ENCODE peak calls at places on chromosomes 2 and 18, in five cellular contexts. V is foreskin fibroblast, A is astrocyte of the cerebellum, M is esophagus squamous epithelium, P is AG04449. W is an unnamed sample.

GRCh38 chr2:38610851-38611801 is 8.4 kb upstream of the HNRNPLL start:
- DNase-seq in V (peak), A (no peak), M (no peak), P (no peak), W (no peak)

GRCh38 chr2:163471947-163472346 is 263.9 kb downstream of the FIGN start:
- DNase-seq in V (no peak), A (peak), M (no peak), P (no peak), W (no peak)

GRCh38 chr2:237143676-237144440 is 58.2 kb downstream of the COPS8 start:
- DNase-seq in V (peak), A (no peak), M (no peak), P (no peak), W (no peak)

GRCh38 chr18:72539861-72540260 is 4.3 kb downstream of the CBLN2 start:
- DNase-seq in V (no peak), A (no peak), M (no peak), P (no peak), W (no peak)

GRCh38 chr2:195711478-195711877 is 54.5 kb downstream of the SLC39A10 start:
- DNase-seq in V (no peak), A (no peak), M (no peak), P (no peak), W (no peak)

GRCh38 chr2:72562451-72563153 is 263.2 kb downstream of the EXOC6B start:
- DNase-seq in V (no peak), A (no peak), M (no peak), P (no peak), W (no peak)

GRCh38 chr2:240713071-240713927 is 21.6 kb downstream of the AQP12A start:
- DNase-seq in V (no peak), A (no peak), M (no peak), P (no peak), W (no peak)

GRCh38 chr2:33425156-33425555 is 51.3 kb upstream of the RASGRP3 start:
- DNase-seq in V (no peak), A (no peak), M (no peak), P (no peak), W (no peak)

GRCh38 chr2:32678825-32679224 is 51.0 kb downstream of the TTC27 start:
- DNase-seq in V (peak), A (peak), M (no peak), P (peak), W (no peak)

GRCh38 chr2:119190321-119190720 is 31.8 kb upstream of the C1QL2 start:
- DNase-seq in V (no peak), A (no peak), M (no peak), P (no peak), W (no peak)

GRCh38 chr2:215736653-215737290 is 276.6 kb downstream of the MREG start:
- DNase-seq in V (peak), A (no peak), M (no peak), P (no peak), W (no peak)

DNA sequence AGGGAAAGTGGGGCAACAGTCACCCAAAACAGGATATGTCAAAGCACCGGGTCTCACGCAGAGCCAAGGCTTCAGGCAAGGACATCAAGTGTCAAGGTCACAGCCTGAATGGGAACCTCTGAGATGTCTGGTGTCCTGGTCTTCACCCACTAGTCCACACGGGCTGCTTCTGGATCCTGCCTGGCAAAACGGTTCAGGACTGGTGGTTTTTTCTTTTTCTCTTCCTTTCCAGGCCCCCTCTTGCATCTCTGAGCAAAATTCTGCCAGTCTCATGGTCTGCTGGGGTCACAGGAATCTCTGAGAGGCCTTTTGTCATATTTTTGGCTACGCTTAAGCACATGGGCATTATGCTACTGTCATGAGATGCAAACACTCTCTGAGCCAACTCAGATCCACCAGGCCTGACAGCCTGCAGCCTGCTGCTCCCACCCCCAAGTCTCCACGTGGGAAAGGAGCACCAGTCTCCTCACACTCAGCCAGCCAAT is 518.2 kb upstream of the ZEB2 start:
- DNase-seq in V (no peak), A (no peak), M (no peak), P (no peak), W (no peak)
- H3K4me3 ChIP-seq in V (no peak), A (no peak), M (no peak), P (no peak), W (no peak)

DNA sequence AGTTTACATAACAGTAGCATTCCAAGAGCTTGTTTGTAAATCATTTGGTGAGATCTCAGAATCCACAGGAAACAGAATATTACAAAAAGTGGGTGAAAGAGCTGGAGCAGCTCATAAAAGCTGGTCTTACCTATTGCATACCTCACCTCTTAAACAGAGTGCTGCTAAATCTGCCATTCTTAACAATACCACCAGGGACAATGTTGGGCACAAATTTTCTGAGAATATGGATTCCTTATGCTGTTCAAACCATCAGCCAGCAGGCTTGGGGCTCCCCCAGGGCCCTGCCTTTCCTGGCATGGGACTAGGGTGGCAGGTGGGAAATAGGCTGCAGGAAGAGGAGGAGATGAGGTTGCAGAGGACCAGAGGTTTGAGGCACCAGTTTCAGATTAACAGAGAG is 55.6 kb downstream of the TGFA start:
- DNase-seq in V (no peak), A (no peak), M (no peak), P (no peak), W (no peak)
- TF ChIP-seq CTCF in V (no peak), A (no peak), M (no peak), P (no peak), W (no peak)

GRCh38 chr2:231421051-231421580 is 25.6 kb downstream of the B3GNT7 start:
- DNase-seq in V (no peak), A (no peak), M (no peak), P (no peak), W (no peak)
- H3K4me3 ChIP-seq in V (no peak), A (no peak), M (no peak), P (no peak), W (no peak)

DNA sequence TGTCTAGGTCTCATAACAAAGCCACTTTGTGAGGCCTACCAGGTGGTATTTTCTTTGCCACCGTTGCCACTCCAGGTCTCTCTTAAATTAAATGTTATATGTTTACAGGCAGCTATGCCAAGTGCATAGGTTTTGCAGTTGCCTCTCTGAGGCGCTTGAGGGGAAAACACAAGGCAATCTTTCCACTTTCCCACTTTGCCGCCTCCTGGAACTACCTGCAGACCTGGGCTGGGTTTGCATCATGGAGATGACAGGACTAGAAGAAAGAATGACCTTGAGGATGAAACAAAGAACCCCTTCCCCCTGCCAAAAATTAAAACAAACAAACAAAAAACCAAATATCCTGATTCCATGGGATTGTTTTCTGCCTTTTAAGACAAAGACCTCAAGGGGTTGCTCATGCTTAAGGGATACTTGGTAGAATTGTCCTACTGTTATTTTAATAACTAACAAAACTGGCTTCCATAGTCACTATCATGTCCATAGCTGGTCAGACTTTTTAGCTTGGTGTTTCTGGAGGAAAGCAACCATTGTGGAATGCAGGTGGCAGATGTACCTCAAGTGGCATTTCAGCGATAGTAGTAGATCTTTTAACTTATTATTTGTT is 159.9 kb downstream of the PRPF40A start:
- DNase-seq in V (no peak), A (no peak), M (no peak), P (no peak), W (no peak)
- TF ChIP-seq CTCF in V (no peak), A (peak), M (no peak), P (no peak), W (peak)

GRCh38 chr2:9539530-9539929 is 16.1 kb downstream of the ADAM17 start:
- DNase-seq in V (no peak), A (no peak), M (no peak), P (no peak), W (no peak)

GRCh38 chr2:9535177-9535576 is 20.5 kb downstream of the ADAM17 start:
- DNase-seq in V (no peak), A (no peak), M (no peak), P (no peak), W (no peak)

GRCh38 chr2:9538000-9538507 is 17.6 kb downstream of the ADAM17 start:
- DNase-seq in V (peak), A (peak), M (no peak), P (no peak), W (no peak)

GRCh38 chr2:9533663-9534062 is 22.0 kb downstream of the ADAM17 start:
- DNase-seq in V (no peak), A (no peak), M (no peak), P (no peak), W (no peak)

GRCh38 chr2:9536504-9536903 is 19.1 kb downstream of the ADAM17 start:
- DNase-seq in V (no peak), A (no peak), M (no peak), P (no peak), W (no peak)
- H3K4me3 ChIP-seq in V (no peak), A (no peak), M (no peak), P (no peak), W (no peak)

GRCh38 chr2:30655660-30656059 is 151.6 kb downstream of the CAPN13 start:
- DNase-seq in V (no peak), A (peak), M (no peak), P (no peak), W (no peak)
- TF ChIP-seq CTCF in V (no peak), A (no peak), M (no peak), P (no peak), W (no peak)

GRCh38 chr18:986552-986951 is 81.9 kb downstream of the ADCYAP1 start:
- DNase-seq in V (no peak), A (no peak), M (no peak), P (no peak), W (no peak)
- H3K4me3 ChIP-seq in V (no peak), A (no peak), M (no peak), P (no peak), W (no peak)

GRCh38 chr2:111704246-111704645 is 179.7 kb downstream of the ANAPC1 start:
- DNase-seq in V (peak), A (no peak), M (no peak), P (no peak), W (no peak)
- TF ChIP-seq CTCF in V (no peak), A (no peak), M (no peak), P (no peak), W (no peak)

GRCh38 chr2:75238670-75239330 is 39.5 kb upstream of the TACR1 start:
- DNase-seq in V (peak), A (no peak), M (no peak), P (peak), W (no peak)
- H3K4me3 ChIP-seq in V (no peak), A (no peak), M (no peak), P (no peak), W (no peak)